ENCODE peak calls at places on chromosomes 11 and 22, in six cellular contexts. W is CD4-positive, alpha-beta T cell; D is psoas muscle; A is A673; E is kidney epithelial cell; B is astrocyte of the spinal cord. F is an unnamed sample.

GRCh38 chr11:78110830-78111229 is 28.6 kb downstream of the ALG8 start:
- DNase-seq in W (no peak), D (no peak), A (no peak), E (no peak), B (no peak), F (peak; percentile 23)

GRCh38 chr11:59666969-59667368 is 1.9 kb downstream of the PATL1 start:
- DNase-seq in W (no peak), D (no peak), A (no peak), E (no peak), B (peak; percentile 4), F (no peak)

GRCh38 chr11:126411971-126412381 is 56.5 kb downstream of the ST3GAL4 start:
- DNase-seq in W (no peak), D (no peak), A (no peak), E (no peak), B (no peak), F (no peak)

GRCh38 chr11:5737672-5738071 is 1.4 kb downstream of the OR56B1 start:
- DNase-seq in W (no peak), D (no peak), A (no peak), E (no peak), B (no peak), F (no peak)

GRCh38 chr11:32779131-32779530 is 15.3 kb downstream of the CCDC73 start:
- DNase-seq in W (no peak), D (no peak), A (no peak), E (no peak), B (no peak), F (no peak)

GRCh38 chr11:117966908-117967307 is 19.3 kb upstream of the IL10RA start:
- DNase-seq in W (no peak), D (no peak), A (no peak), E (no peak), B (no peak), F (no peak)

GRCh38 chr11:79045018-79045787 is 395.6 kb downstream of the TENM4 start:
- DNase-seq in W (no peak), D (no peak), A (no peak), E (no peak), B (no peak), F (no peak)

GRCh38 chr11:123030517-123030916 is 31.4 kb downstream of the HSPA8 start:
- DNase-seq in W (no peak), D (no peak), A (no peak), E (no peak), B (no peak), F (no peak)

GRCh38 chr22:29031236-29031982 is 30.2 kb downstream of the C22orf31 start:
- DNase-seq in W (no peak), D (peak; percentile 68), A (peak; percentile 9), E (peak; percentile 99), B (peak; percentile 99), F (peak; percentile 96)

GRCh38 chr11:117851091-117851490 is 25.4 kb downstream of the FXYD6 start:
- DNase-seq in W (no peak), D (no peak), A (peak; percentile 79), E (no peak), B (peak; percentile 83), F (no peak)

GRCh38 chr11:46721286-46721685 is 2.3 kb downstream of the F2 start:
- DNase-seq in W (no peak), D (no peak), A (no peak), E (no peak), B (no peak), F (no peak)

GRCh38 chr11:131859811-131860210 is 489.4 kb downstream of the NTM start:
- DNase-seq in W (no peak), D (no peak), A (no peak), E (no peak), B (peak; percentile 42), F (peak; percentile 9)

GRCh38 chr11:70460111-70460510 is 61.8 kb downstream of the CTTN start:
- DNase-seq in W (no peak), D (no peak), A (no peak), E (no peak), B (no peak), F (no peak)

GRCh38 chr11:77669848-77670511 is 32.4 kb upstream of the CLNS1A start:
- DNase-seq in W (no peak), D (no peak), A (no peak), E (no peak), B (peak; percentile 16), F (peak; percentile 22)

GRCh38 chr11:3200388-3201111 is 18.1 kb downstream of the MRGPRG start:
- DNase-seq in W (no peak), D (no peak), A (no peak), E (no peak), B (no peak), F (no peak)

GRCh38 chr22:45612940-45613339 is 58.7 kb upstream of the ATXN10 start:
- DNase-seq in W (no peak), D (peak; percentile 40), A (no peak), E (no peak), B (peak; percentile 42), F (peak; percentile 23)

GRCh38 chr11:108697872-108698473 is 33.1 kb downstream of the DDX10 start:
- DNase-seq in W (peak; percentile 17), D (peak; percentile 23), A (peak; percentile 85), E (no peak), B (peak; percentile 83), F (peak; percentile 59)
- TF ChIP-seq CTCF in W (peak; percentile 46), D (peak; percentile 89), A (peak; percentile 95), E (peak; percentile 98), B (peak; percentile 94), F (peak; percentile 96)

GRCh38 chr11:64225608-64226506 is at the start of the genes NUDT22 and TRPT1:
- DNase-seq in W (peak; percentile 90), D (peak; percentile 92), A (peak; percentile 96), E (no peak), B (peak; percentile 77), F (peak; percentile 71)
- TF ChIP-seq CTCF in W (peak; percentile 7), D (peak; percentile 25), A (peak; percentile 41), E (peak; percentile 43), B (peak; percentile 29), F (peak; percentile 23)

DNA sequence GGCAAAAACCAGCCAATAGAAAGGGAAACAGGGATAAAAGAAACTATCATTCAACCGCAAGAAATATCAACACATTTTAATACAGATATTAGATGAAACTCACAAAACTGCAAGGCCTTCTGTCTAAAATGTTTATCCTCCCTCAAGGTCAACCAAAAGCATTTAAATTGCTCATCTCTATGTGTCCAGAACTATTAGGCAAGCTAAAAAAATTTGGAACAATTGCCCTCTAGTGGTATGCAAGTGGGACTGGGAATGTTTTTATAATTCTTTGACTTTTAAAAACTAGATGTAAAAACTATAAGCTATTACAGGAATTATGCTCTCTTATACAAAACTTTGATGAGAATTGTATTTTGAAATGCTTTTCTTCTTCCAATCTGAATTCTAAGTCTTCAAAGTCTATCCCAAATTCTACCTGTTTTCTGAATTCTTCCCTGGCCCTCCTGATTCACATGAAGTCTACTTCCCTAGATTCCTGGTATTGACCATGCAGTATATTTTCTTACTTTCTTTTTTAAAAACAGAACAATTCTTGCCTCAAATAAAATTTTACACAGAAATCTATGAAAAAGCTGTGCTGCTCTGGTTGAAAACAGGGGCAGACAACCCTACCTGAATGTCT is 4.9 kb downstream of the CWC15 start:
- DNase-seq in W (no peak), D (no peak), A (peak; percentile 51), E (no peak), B (peak; percentile 58), F (peak; percentile 73)
- TF ChIP-seq CTCF in W (peak; percentile 50), D (peak; percentile 44), A (peak; percentile 77), E (peak; percentile 47), B (peak; percentile 69), F (peak; percentile 90)

GRCh38 chr11:81444306-81444705 is 1289.4 kb downstream of the FAM181B start:
- DNase-seq in W (no peak), D (no peak), A (peak; percentile 40), E (no peak), B (no peak), F (no peak)
- TF ChIP-seq CTCF in W (no peak), D (no peak), A (peak; percentile 60), E (no peak), B (no peak), F (no peak)

GRCh38 chr11:90294091-90294490 is 71.2 kb upstream of the CHORDC1 start:
- DNase-seq in W (no peak), D (no peak), A (no peak), E (no peak), B (no peak), F (no peak)

GRCh38 chr11:90286640-90287039 is 63.8 kb upstream of the CHORDC1 start:
- DNase-seq in W (no peak), D (no peak), A (no peak), E (no peak), B (no peak), F (no peak)

GRCh38 chr11:90288207-90288821 is 65.5 kb upstream of the CHORDC1 start:
- DNase-seq in W (no peak), D (no peak), A (peak; percentile 59), E (no peak), B (peak; percentile 23), F (peak; percentile 0)
- TF ChIP-seq CTCF in W (no peak), D (peak; percentile 55), A (peak; percentile 82), E (peak; percentile 59), B (peak; percentile 42), F (peak; percentile 75)

DNA sequence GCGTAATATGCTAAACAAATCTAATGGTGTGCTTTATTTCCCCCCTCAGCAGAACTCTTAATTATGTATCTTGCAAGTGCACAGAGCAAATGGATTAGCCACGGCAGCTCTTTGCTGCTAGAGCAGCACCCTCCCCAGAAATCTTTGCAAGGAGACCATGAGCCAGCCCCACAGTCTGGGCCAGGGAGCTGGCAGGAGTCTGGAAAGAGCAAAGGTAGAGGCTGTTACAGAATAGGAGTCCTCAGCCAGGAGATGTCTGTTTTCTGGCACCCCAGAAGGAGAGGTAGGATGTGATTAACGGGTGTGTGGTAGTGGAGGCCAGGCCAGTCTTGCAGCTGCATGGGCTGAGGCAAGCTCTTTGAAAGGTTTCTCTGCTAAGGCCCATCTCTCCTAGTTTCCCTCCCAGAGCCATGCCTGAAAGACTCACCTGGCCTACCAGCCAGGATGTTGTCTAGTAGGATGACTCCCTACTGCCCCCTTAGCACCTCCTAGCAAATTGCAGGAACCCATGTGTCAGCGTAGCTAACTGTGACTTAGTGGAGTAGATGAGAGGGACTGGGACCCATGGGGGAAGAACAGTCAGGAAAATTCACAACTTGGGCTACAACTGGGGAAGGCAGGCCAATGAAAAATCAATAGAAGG is 557.2 kb downstream of the BUD13 start:
- DNase-seq in W (no peak), D (no peak), A (no peak), E (no peak), B (no peak), F (no peak)
- TF ChIP-seq CTCF in W (no peak), D (no peak), A (peak; percentile 40), E (peak; percentile 32), B (peak; percentile 15), F (no peak)

GRCh38 chr11:114496915-114497314 is 57.6 kb downstream of the REXO2 start:
- DNase-seq in W (no peak), D (no peak), A (no peak), E (no peak), B (no peak), F (no peak)
- TF ChIP-seq CTCF in W (no peak), D (no peak), A (no peak), E (no peak), B (no peak), F (no peak)